ENCODE peak calls at places on chromosomes 12 and 14, in four cellular contexts. P, T, U and Z are unnamed samples.

GRCh38 chr12:13044859-13045384 is 741 bp downstream of the FAM234B start:
- DNase-seq in T (no peak), P (no peak), U (no peak), Z (no peak)

GRCh38 chr14:70907996-70908917 is 998 bp downstream of the PCNX1 start:
- DNase-seq in P (no peak), T (peak), U (peak), Z (peak)

GRCh38 chr14:76089575-76089974 is 62.1 kb upstream of the GPATCH2L start:
- DNase-seq in T (no peak), P (no peak), U (no peak), Z (no peak)

GRCh38 chr12:15772405-15773018 is 16.7 kb downstream of the EPS8 start:
- DNase-seq in U (no peak), T (no peak), P (no peak), Z (no peak)

GRCh38 chr14:94665544-94665943 is 53.4 kb downstream of the SERPINA3 start:
- DNase-seq in U (no peak), T (no peak), P (no peak), Z (no peak)

GRCh38 chr14:65772901-65773574 is 360.5 kb downstream of the FUT8 start:
- DNase-seq in U (no peak), P (no peak), T (no peak), Z (no peak)

GRCh38 chr14:50530794-50531193 is 1.6 kb downstream of the MAP4K5 start:
- DNase-seq in T (no peak), P (no peak), U (no peak), Z (no peak)

GRCh38 chr12:95687937-95688336 is 102.6 kb downstream of the NTN4 start:
- DNase-seq in U (no peak), T (no peak), P (no peak), Z (no peak)

GRCh38 chr12:111105294-111105693 is 184.9 kb upstream of the MYL2 start:
- DNase-seq in P (no peak), U (no peak), T (no peak), Z (no peak)

GRCh38 chr12:14261096-14261495 is 104.4 kb upstream of the ATF7IP start:
- DNase-seq in P (no peak), T (no peak), U (no peak), Z (no peak)

GRCh38 chr12:50282581-50283229 is 615 bp downstream of the LIMA1 start:
- DNase-seq in U (peak), P (no peak), T (peak), Z (peak)

GRCh38 chr14:104303705-104304425 is 165.5 kb downstream of the KIF26A start:
- DNase-seq in T (no peak), U (no peak), P (no peak), Z (no peak)

GRCh38 chr12:132488127-132489077 is 1.5 kb upstream of the FBRSL1 start:
- DNase-seq in T (no peak), P (no peak), U (no peak), Z (no peak)